ENCODE peak calls at places on chromosomes 3 and 15, in nine cellular contexts. N is Peyer's patch, P is adrenal gland, V is heart left ventricle, L is NB4, O is IMR-90, C is spleen, M is suprapubic skin, D is A549. Q is an unnamed sample.

GRCh38 chr15:90931737-90932659 is at the start of gene HDDC3:
- DNase-seq in O (peak; percentile 76), V (peak; percentile 93), D (peak; percentile 98), P (peak; percentile 90), C (peak; percentile 98), M (peak; percentile 94), L (peak; percentile 96), N (peak; percentile 96), Q (peak; percentile 98)

GRCh38 chr3:98961161-98962155 is 60.0 kb upstream of the DCBLD2 start:
- DNase-seq in D (no peak), M (no peak), L (no peak), O (peak; percentile 88), C (no peak), N (no peak), P (no peak), V (no peak), Q (no peak)

GRCh38 chr3:127473244-127474024 is 117.1 kb downstream of the TPRA1 start:
- DNase-seq in L (peak; percentile 14), O (no peak), D (peak; percentile 12), N (no peak), M (no peak), C (no peak), V (no peak), P (no peak), Q (no peak)

GRCh38 chr15:68560501-68561113 is 18.2 kb upstream of the CORO2B start:
- DNase-seq in L (no peak), N (peak; percentile 41), D (no peak), M (peak; percentile 53), C (peak; percentile 67), O (no peak), P (no peak), V (no peak), Q (no peak)

GRCh38 chr15:63157891-63158431 is 684 bp upstream of the RPS27L start:
- DNase-seq in P (peak; percentile 62), V (peak; percentile 44), O (peak; percentile 85), N (peak; percentile 68), C (no peak), L (peak; percentile 69), D (peak; percentile 87), M (peak; percentile 73), Q (peak; percentile 57)

GRCh38 chr3:14517601-14518431 is 22.3 kb downstream of the GRIP2 start:
- DNase-seq in V (peak; percentile 26), P (no peak), M (peak; percentile 49), O (no peak), D (no peak), N (peak; percentile 25), L (no peak), C (peak; percentile 62), Q (peak; percentile 67)

GRCh38 chr15:80779658-80780415 is 667 bp downstream of the CEMIP start:
- DNase-seq in D (peak; percentile 41), N (no peak), M (no peak), P (no peak), C (no peak), V (no peak), O (peak; percentile 43), L (no peak), Q (no peak)

GRCh38 chr15:54197995-54198394 is 219.8 kb downstream of the UNC13C start:
- DNase-seq in C (no peak), L (no peak), O (no peak), P (no peak), M (no peak), N (no peak), V (no peak), D (no peak), Q (no peak)

GRCh38 chr3:158103956-158104338 is 2.3 kb downstream of the SHOX2 start:
- DNase-seq in P (no peak), M (no peak), D (no peak), L (no peak), V (no peak), O (no peak), C (no peak), N (no peak), Q (no peak)

GRCh38 chr3:84683493-84683892 is 275.3 kb upstream of the CADM2 start:
- DNase-seq in V (no peak), O (no peak), P (no peak), L (no peak), M (no peak), N (no peak), D (no peak), C (no peak), Q (no peak)

GRCh38 chr3:168077091-168077490 is 18.6 kb downstream of the GOLIM4 start:
- DNase-seq in O (peak; percentile 37), C (no peak), D (no peak), L (no peak), P (no peak), M (no peak), N (no peak), V (no peak), Q (no peak)

GRCh38 chr15:64739216-64739976 is 36.0 kb downstream of the RBPMS2 start:
- DNase-seq in P (no peak), L (no peak), D (no peak), N (no peak), C (no peak), V (no peak), O (peak; percentile 31), M (no peak), Q (no peak)

GRCh38 chr15:48667701-48668100 is 22.2 kb upstream of the FBN1 start:
- DNase-seq in D (no peak), V (no peak), O (peak; percentile 50), N (no peak), L (no peak), C (no peak), P (no peak), M (no peak), Q (no peak)

GRCh38 chr3:11845661-11846060 is 1.0 kb downstream of the TAMM41 start:
- DNase-seq in D (peak; percentile 41), N (no peak), P (no peak), V (no peak), L (peak; percentile 26), C (no peak), M (no peak), O (no peak), Q (no peak)

GRCh38 chr15:62406268-62406667 is 241.2 kb upstream of the C2CD4B start:
- DNase-seq in P (no peak), C (no peak), O (no peak), M (no peak), D (no peak), N (no peak), L (no peak), V (no peak), Q (no peak)

GRCh38 chr3:126342211-126342610 is 15.0 kb downstream of the KLF15 start:
- DNase-seq in N (no peak), M (no peak), P (peak; percentile 4), C (peak; percentile 46), V (peak; percentile 7), O (no peak), D (no peak), L (no peak), Q (no peak)

GRCh38 chr3:126340943-126341754 is 16.1 kb downstream of the KLF15 start:
- DNase-seq in N (peak; percentile 42), O (no peak), D (no peak), C (peak; percentile 56), P (peak; percentile 9), M (peak; percentile 38), V (peak; percentile 9), L (no peak), Q (no peak)

GRCh38 chr3:126340596-126340942 is 16.6 kb downstream of the KLF15 start:
- DNase-seq in C (peak; percentile 18), M (no peak), D (no peak), O (no peak), N (no peak), L (no peak), V (peak; percentile 9), P (peak; percentile 7), Q (no peak)

GRCh38 chr3:126342991-126343661 is 14.1 kb downstream of the KLF15 start:
- DNase-seq in M (peak; percentile 51), V (peak; percentile 8), N (peak; percentile 41), O (peak; percentile 5), C (peak; percentile 67), D (no peak), P (peak; percentile 14), L (peak; percentile 53), Q (peak; percentile 82)

GRCh38 chr3:126341755-126342150 is 15.5 kb downstream of the KLF15 start:
- DNase-seq in O (no peak), M (peak; percentile 50), N (peak; percentile 26), D (no peak), P (peak; percentile 7), V (peak; percentile 8), L (no peak), C (peak; percentile 49), Q (no peak)
- TF ChIP-seq POLR2A in O (no peak), M (no peak), N (no peak), D (no peak), P (no peak), V (no peak), L (no peak), C (no peak), Q (no peak)

GRCh38 chr15:28019594-28020320 is 79.4 kb downstream of the OCA2 start:
- DNase-seq in N (no peak), C (no peak), P (no peak), M (no peak), O (no peak), V (no peak), D (no peak), L (no peak), Q (no peak)

GRCh38 chr15:28014623-28015200 is 84.4 kb downstream of the OCA2 start:
- DNase-seq in O (no peak), M (no peak), D (no peak), P (no peak), L (no peak), N (no peak), V (no peak), C (no peak), Q (no peak)

GRCh38 chr15:28015855-28016254 is 83.3 kb downstream of the OCA2 start:
- DNase-seq in C (no peak), M (no peak), V (no peak), D (no peak), N (no peak), O (no peak), L (no peak), P (no peak), Q (no peak)

GRCh38 chr15:28018291-28019044 is 80.6 kb downstream of the OCA2 start:
- DNase-seq in C (no peak), V (no peak), O (no peak), P (no peak), L (no peak), D (no peak), N (no peak), M (no peak), Q (no peak)

GRCh38 chr15:28017423-28017924 is 81.6 kb downstream of the OCA2 start:
- DNase-seq in N (peak; percentile 53), M (no peak), V (no peak), P (no peak), C (no peak), O (no peak), D (no peak), L (peak; percentile 7), Q (no peak)
- TF ChIP-seq CTCF in N (peak; percentile 40), M (no peak), V (no peak), P (no peak), C (no peak), O (no peak), D (no peak), L (peak; percentile 7), Q (no peak)

GRCh38 chr3:49929333-49930240 is at the start of gene MON1A:
- DNase-seq in V (peak; percentile 97), D (peak; percentile 64), P (peak; percentile 96), M (peak; percentile 98), L (peak; percentile 88), C (peak; percentile 99), N (peak; percentile 98), O (peak; percentile 82), Q (peak; percentile 99)
- TF ChIP-seq POLR2A in V (no peak), D (peak; percentile 22), P (peak; percentile 66), M (no peak), L (peak; percentile 47), C (no peak), N (peak; percentile 70), O (no peak), Q (no peak)

GRCh38 chr3:179308006-179308405 is 14.8 kb upstream of the ZNF639 start:
- DNase-seq in L (no peak), M (no peak), O (peak; percentile 10), N (no peak), V (no peak), C (no peak), D (no peak), P (no peak), Q (no peak)
- TF ChIP-seq CTCF in L (no peak), M (no peak), O (no peak), N (no peak), V (no peak), C (no peak), D (no peak), P (no peak), Q (no peak)